ENCODE peak calls at places on chromosome 18, in six cellular contexts. T, I, Z, U, V and W are unnamed samples.

GRCh38 chr18:3246636-3247242 is 862 bp upstream of the MYL12A start:
- DNase-seq in T (peak), I (no peak), Z (no peak), U (no peak), V (peak), W (peak)

GRCh38 chr18:12621737-12622306 is 36.1 kb downstream of the SPIRE1 start:
- DNase-seq in T (no peak), I (no peak), Z (no peak), U (no peak), V (no peak), W (no peak)

GRCh38 chr18:23259701-23260661 is 124.7 kb downstream of the CABLES1 start:
- DNase-seq in T (peak), I (no peak), Z (peak), U (peak), V (peak), W (peak)

GRCh38 chr18:27114842-27115241 is 70.3 kb downstream of the CHST9 start:
- DNase-seq in T (no peak), I (no peak), Z (no peak), U (no peak), V (no peak), W (no peak)

GRCh38 chr18:48801728-48802542 is 148.8 kb downstream of the SMAD7 start:
- DNase-seq in T (no peak), I (no peak), Z (peak), U (peak), V (peak), W (no peak)

GRCh38 chr18:51110073-51110797 is 80.2 kb downstream of the SMAD4 start:
- DNase-seq in T (peak), I (peak), Z (peak), U (peak), V (peak), W (no peak)

GRCh38 chr18:58952871-58953270 is 88.2 kb downstream of the ZNF532 start:
- DNase-seq in T (no peak), I (no peak), Z (no peak), U (no peak), V (no peak), W (no peak)

GRCh38 chr18:23822590-23823385 is 133.5 kb downstream of the LAMA3 start:
- DNase-seq in T (no peak), I (no peak), Z (no peak), U (no peak), V (no peak), W (no peak)

GRCh38 chr18:78542204-78542603 is 437.4 kb upstream of the SALL3 start:
- DNase-seq in T (no peak), I (no peak), Z (no peak), U (peak), V (no peak), W (no peak)

GRCh38 chr18:23932385-23933067 is 82.0 kb upstream of the TTC39C start:
- DNase-seq in T (no peak), I (no peak), Z (no peak), U (no peak), V (no peak), W (no peak)

GRCh38 chr18:52288403-52289004 is 51.5 kb upstream of the DCC start:
- DNase-seq in T (peak), I (no peak), Z (peak), U (no peak), V (peak), W (no peak)

GRCh38 chr18:2655153-2655953 is at the start of gene SMCHD1:
- DNase-seq in T (peak), I (peak), Z (peak), U (peak), V (peak), W (peak)

GRCh38 chr18:26442139-26442538 is 106.2 kb downstream of the KCTD1 start:
- DNase-seq in T (no peak), I (no peak), Z (no peak), U (no peak), V (no peak), W (no peak)

GRCh38 chr18:61466736-61467135 is 133.5 kb downstream of the CDH20 start:
- DNase-seq in T (no peak), I (no peak), Z (no peak), U (no peak), V (no peak), W (no peak)